ENCODE peak calls at places on chromosomes 3 and 15, in ten cellular contexts. J is heart left ventricle, B is breast epithelium, Z is SJSA1, W is mesendoderm, M is PC-3, O is GM23338, R is OCI-LY7, V is right atrium auricular region, Y is neuronal stem cell. I is an unnamed sample. For H3K4me1, the result is how much of the 10 kb centered on the place peaks cover.

GRCh38 chr3:27577504-27577903 is 93.3 kb upstream of the SLC4A7 start:
- DNase-seq in J (no peak), B (no peak), M (no peak), W (no peak), O (no peak), V (no peak), Y (no peak), R (no peak), Z (no peak), I (no peak)

GRCh38 chr15:57950381-57950946 is 115.0 kb downstream of the ALDH1A2 start:
- DNase-seq in J (no peak), M (no peak), V (no peak), W (peak), O (no peak), Z (no peak), Y (no peak), B (no peak), R (no peak), I (no peak)

GRCh38 chr3:194738254-194739093 is 52.8 kb downstream of the FAM43A start:
- DNase-seq in W (no peak), O (no peak), B (no peak), J (peak), Z (peak), R (no peak), Y (no peak), V (no peak), M (peak), I (no peak)

GRCh38 chr3:143314291-143315093 is 194.9 kb downstream of the CHST2 start:
- DNase-seq in B (no peak), O (no peak), J (no peak), W (no peak), Y (no peak), R (no peak), Z (no peak), V (no peak), M (no peak), I (no peak)

GRCh38 chr15:35078221-35078915 is 6.7 kb downstream of the NANOGP8 start:
- DNase-seq in O (peak), R (peak), V (no peak), W (peak), M (peak), J (no peak), B (no peak), Z (peak), Y (peak), I (peak)

GRCh38 chr3:176296066-176296597 is 901.1 kb downstream of the TBL1XR1 start:
- DNase-seq in Y (no peak), M (no peak), Z (no peak), R (no peak), W (peak), J (no peak), V (no peak), O (peak), B (no peak), I (no peak)

GRCh38 chr3:138114431-138114918 is 933 bp downstream of the DZIP1L start:
- DNase-seq in M (no peak), Y (no peak), O (peak), Z (peak), B (no peak), J (no peak), R (no peak), W (peak), V (no peak), I (no peak)

GRCh38 chr15:84649706-84650105 is 4.4 kb downstream of the WDR73 start:
- DNase-seq in R (no peak), V (no peak), M (peak), Y (no peak), B (no peak), J (no peak), Z (no peak), W (no peak), O (no peak), I (no peak)

GRCh38 chr3:9214599-9214998 is 34.8 kb downstream of the SRGAP3 start:
- DNase-seq in Y (no peak), W (no peak), B (no peak), R (no peak), J (no peak), Z (no peak), O (no peak), M (peak), V (no peak), I (no peak)

GRCh38 chr3:134073583-134073945 is 43.8 kb upstream of the SLCO2A1 start:
- DNase-seq in W (no peak), M (no peak), O (no peak), B (no peak), R (no peak), Y (no peak), V (no peak), J (no peak), Z (no peak), I (no peak)

GRCh38 chr3:188522115-188522514 is 368.2 kb downstream of the LPP start:
- DNase-seq in J (no peak), Z (no peak), B (no peak), W (no peak), Y (no peak), O (no peak), R (no peak), M (no peak), V (no peak), I (no peak)

GRCh38 chr3:14374444-14374883 is 27.9 kb upstream of the SLC6A6 start:
- DNase-seq in Z (peak), V (peak), B (no peak), J (peak), R (no peak), W (peak), M (no peak), Y (no peak), O (no peak), I (no peak)

GRCh38 chr3:122085666-122086065 is 30.5 kb downstream of the CD86 start:
- DNase-seq in M (no peak), R (no peak), B (no peak), O (no peak), J (no peak), W (no peak), V (no peak), Z (no peak), Y (no peak), I (no peak)

GRCh38 chr15:62895139-62895866 is 147.2 kb upstream of the TPM1 start:
- DNase-seq in B (no peak), Y (no peak), M (peak), R (no peak), O (no peak), J (no peak), V (no peak), W (no peak), Z (peak), I (no peak)

GRCh38 chr3:38111696-38112377 is 25.1 kb downstream of the ACAA1 start:
- DNase-seq in J (peak), O (no peak), M (no peak), B (peak), Z (no peak), W (no peak), Y (no peak), R (no peak), V (no peak), I (no peak)

GRCh38 chr3:55564709-55565108 is 77.6 kb upstream of the WNT5A start:
- DNase-seq in B (no peak), J (no peak), W (no peak), Y (no peak), R (no peak), O (no peak), V (no peak), Z (no peak), M (no peak), I (no peak)

GRCh38 chr3:129560931-129561594 is 18.1 kb downstream of the H1-8 start:
- DNase-seq in R (no peak), Y (no peak), O (no peak), M (no peak), B (peak), V (peak), Z (peak), W (no peak), J (peak), I (no peak)

GRCh38 chr15:83310521-83311456 is 26.3 kb upstream of the BNC1 start:
- DNase-seq in W (no peak), R (no peak), V (no peak), B (no peak), O (peak), Y (no peak), J (no peak), M (peak), Z (no peak), I (no peak)

GRCh38 chr15:66692808-66693596 is 9.0 kb upstream of the SMAD6 start:
- DNase-seq in J (no peak), W (no peak), O (no peak), Z (no peak), M (no peak), R (peak), V (no peak), Y (no peak), B (no peak), I (no peak)

DNA sequence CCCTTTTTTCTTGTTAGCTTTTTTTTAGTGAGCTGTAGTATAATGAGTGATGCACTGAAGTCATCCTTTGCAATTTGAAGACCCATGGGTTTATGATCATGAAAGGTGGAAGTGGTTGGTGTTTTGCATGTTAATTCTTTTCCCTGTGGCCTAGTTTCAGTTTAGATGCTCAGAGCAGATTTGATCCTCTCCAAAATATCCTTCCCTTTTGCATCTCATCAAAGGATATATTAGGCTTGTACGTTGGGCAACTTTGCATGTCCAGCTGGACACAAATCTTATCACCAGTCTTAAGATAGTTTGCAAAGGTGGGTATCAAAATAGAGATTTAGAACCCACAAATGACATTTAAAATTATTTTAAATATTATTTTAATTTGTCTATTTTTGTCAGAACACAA is 72.7 kb downstream of the MYRIP start:
- DNase-seq in Z (no peak), V (no peak), R (no peak), M (no peak), Y (no peak), J (no peak), O (no peak), W (no peak), B (no peak), I (no peak)
- H3K4me1 ChIP-seq in Z (under half), V (under half), R (under half), M (under half), Y (under half), J (under half), O (under half), W (under half), B (under half), I (under half)

GRCh38 chr3:177525987-177526712 is 328.9 kb upstream of the TBL1XR1 start:
- DNase-seq in B (no peak), Z (peak), O (no peak), V (no peak), R (no peak), Y (no peak), W (no peak), M (peak), J (no peak), I (no peak)
- H3K4me1 ChIP-seq in B (under half), Z (under half), O (under half), V (under half), R (under half), Y (under half), W (under half), M (under half), J (under half), I (under half)

DNA sequence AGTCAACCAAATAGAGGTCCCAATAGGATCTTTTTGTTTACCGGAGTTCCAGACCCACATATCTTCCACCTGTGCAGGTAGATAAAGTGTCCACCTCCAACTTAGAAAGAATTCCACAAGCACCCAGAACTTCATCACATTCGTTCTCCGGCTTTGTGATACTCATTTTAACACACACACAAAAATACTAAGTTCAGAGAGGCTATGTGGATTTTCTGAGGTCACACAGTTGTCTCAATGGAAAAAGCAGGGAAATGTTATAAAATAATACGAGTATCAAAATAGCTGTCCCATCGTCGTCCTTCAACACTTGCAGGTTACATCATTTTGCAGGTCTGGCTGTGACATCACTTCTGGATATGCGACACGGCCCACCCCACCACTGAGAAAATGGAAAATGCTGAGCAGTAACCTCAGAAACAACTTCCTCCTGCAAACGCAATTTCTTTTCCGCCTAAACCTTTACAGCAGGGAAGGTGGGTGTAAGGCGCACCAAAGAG is 137.6 kb downstream of the TMCO5A start:
- DNase-seq in M (no peak), V (peak), O (peak), Y (no peak), R (no peak), Z (no peak), B (no peak), W (no peak), J (no peak), I (no peak)
- H3K4me1 ChIP-seq in M (half or more), V (under half), O (under half), Y (under half), R (half or more), Z (under half), B (under half), W (under half), J (under half), I (under half)

GRCh38 chr15:33377239-33377638 is 66.5 kb downstream of the RYR3 start:
- DNase-seq in R (no peak), O (no peak), Y (no peak), Z (no peak), V (no peak), M (no peak), W (no peak), J (no peak), B (no peak), I (no peak)
- H3K4me1 ChIP-seq in R (under half), O (under half), Y (under half), Z (under half), V (under half), M (under half), W (under half), J (under half), B (under half), I (under half)

I was measured in iPS DF 6.9.